ENCODE peak calls at places on chromosome 19, in eight cellular contexts. D is left ventricle myocardium inferior, S is esophagus squamous epithelium, H is cardiac muscle cell, Y is tibial nerve, R is IMR-90, G is right lobe of liver, U is PC-3. X is an unnamed sample. For H3K4me1, the result is how much of the 10 kb centered on the place peaks cover.

GRCh38 chr19:19217110-19217509 is 5.4 kb downstream of the NCAN start:
- DNase-seq in D (no peak), S (no peak), H (no peak), Y (no peak), R (peak), G (no peak), U (peak), X (peak)

GRCh38 chr19:38384209-38385027 is 3.4 kb downstream of the GGN start:
- DNase-seq in D (no peak), S (no peak), H (peak), Y (no peak), R (no peak), G (no peak), U (peak), X (peak)

GRCh38 chr19:36483653-36484052 is 5.7 kb downstream of the ZNF566 start:
- DNase-seq in D (no peak), S (no peak), H (no peak), Y (no peak), R (no peak), G (no peak), U (no peak), X (no peak)

GRCh38 chr19:49890349-49891311 is 6.1 kb downstream of the IL4I1 start:
- DNase-seq in D (no peak), S (no peak), H (peak), Y (no peak), R (no peak), G (peak), U (no peak), X (no peak)

GRCh38 chr19:4081441-4082129 is 14.9 kb upstream of the ZBTB7A start:
- DNase-seq in D (no peak), S (no peak), H (no peak), Y (no peak), R (no peak), G (no peak), U (peak), X (peak)

GRCh38 chr19:12913871-12914690 is 5.0 kb downstream of the SYCE2 start:
- DNase-seq in D (no peak), S (no peak), H (no peak), Y (no peak), R (no peak), G (no peak), U (no peak), X (peak)

GRCh38 chr19:33214621-33215020 is 11.0 kb downstream of the SLC7A10 start:
- DNase-seq in D (no peak), S (no peak), H (peak), Y (no peak), R (peak), G (no peak), U (peak), X (peak)

GRCh38 chr19:47398707-47399106 is 20.6 kb downstream of the MEIS3 start:
- DNase-seq in D (no peak), S (no peak), H (no peak), Y (no peak), R (no peak), G (no peak), U (no peak), X (no peak)

GRCh38 chr19:6610934-6611370 is 20.0 kb upstream of the CD70 start:
- DNase-seq in D (no peak), S (no peak), H (no peak), Y (no peak), R (peak), G (no peak), U (peak), X (peak)

GRCh38 chr19:39672473-39672872 is 16.8 kb downstream of the LGALS16 start:
- DNase-seq in D (no peak), S (no peak), H (no peak), Y (no peak), R (no peak), G (no peak), U (no peak), X (no peak)

GRCh38 chr19:57473646-57474045 is 3.7 kb downstream of the ZNF772 start:
- DNase-seq in D (no peak), S (no peak), H (no peak), Y (no peak), R (no peak), G (no peak), U (no peak), X (no peak)

GRCh38 chr19:18719541-18719940 is 36.1 kb downstream of the CRTC1 start:
- DNase-seq in D (no peak), S (no peak), H (peak), Y (no peak), R (no peak), G (no peak), U (no peak), X (peak)

GRCh38 chr19:43682824-43683661 is 13.1 kb upstream of the PLAUR start:
- DNase-seq in D (no peak), S (no peak), H (no peak), Y (no peak), R (no peak), G (no peak), U (no peak), X (no peak)

GRCh38 chr19:17794731-17795494 is at the start of gene B3GNT3:
- DNase-seq in D (peak), S (no peak), H (peak), Y (no peak), R (no peak), G (no peak), U (peak), X (peak)

GRCh38 chr19:38727306-38727867 is 16.9 kb downstream of the CAPN12 start:
- DNase-seq in D (peak), S (no peak), H (no peak), Y (no peak), R (no peak), G (no peak), U (no peak), X (peak)

GRCh38 chr19:6528544-6529121 is 2.2 kb upstream of the TNFSF9 start:
- DNase-seq in D (peak), S (no peak), H (peak), Y (no peak), R (no peak), G (no peak), U (no peak), X (peak)

GRCh38 chr19:4705413-4706131 is 18.1 kb downstream of the DPP9 start:
- DNase-seq in D (peak), S (no peak), H (no peak), Y (no peak), R (no peak), G (peak), U (no peak), X (peak)

GRCh38 chr19:12494260-12494860 is 9.7 kb upstream of the ZNF709 start:
- DNase-seq in D (no peak), S (no peak), H (no peak), Y (no peak), R (no peak), G (no peak), U (no peak), X (no peak)

GRCh38 chr19:57613941-57614743 is at the start of gene ZNF134:
- DNase-seq in D (peak), S (peak), H (peak), Y (peak), R (peak), G (peak), U (peak), X (peak)

GRCh38 chr19:56765107-56765506 is 75.4 kb downstream of the PEG3 start:
- DNase-seq in D (peak), S (no peak), H (no peak), Y (no peak), R (no peak), G (peak), U (no peak), X (no peak)

GRCh38 chr19:6246174-6247006 is 33.4 kb downstream of the MLLT1 start:
- DNase-seq in D (no peak), S (no peak), H (no peak), Y (no peak), R (no peak), G (no peak), U (no peak), X (no peak)

GRCh38 chr19:32104465-32105235 is 240.8 kb upstream of the ZNF507 start:
- DNase-seq in D (no peak), S (no peak), H (peak), Y (no peak), R (no peak), G (no peak), U (peak), X (no peak)

GRCh38 chr19:8145969-8146368 is 3.4 kb downstream of the FBN3 start:
- DNase-seq in D (no peak), S (no peak), H (no peak), Y (no peak), R (no peak), G (no peak), U (peak), X (peak)
- TF ChIP-seq CTCF in D (no peak), S (no peak), H (no peak), Y (no peak), R (no peak), G (no peak), U (peak), X (no peak)

GRCh38 chr19:15315101-15315500 is 17.2 kb downstream of the BRD4 start:
- DNase-seq in D (no peak), S (no peak), H (no peak), Y (no peak), R (no peak), G (no peak), U (peak), X (no peak)
- H3K4me1 ChIP-seq in D (half or more), S (half or more), H (under half), Y (half or more), R (under half), G (under half), U (under half), X (under half)

DNA sequence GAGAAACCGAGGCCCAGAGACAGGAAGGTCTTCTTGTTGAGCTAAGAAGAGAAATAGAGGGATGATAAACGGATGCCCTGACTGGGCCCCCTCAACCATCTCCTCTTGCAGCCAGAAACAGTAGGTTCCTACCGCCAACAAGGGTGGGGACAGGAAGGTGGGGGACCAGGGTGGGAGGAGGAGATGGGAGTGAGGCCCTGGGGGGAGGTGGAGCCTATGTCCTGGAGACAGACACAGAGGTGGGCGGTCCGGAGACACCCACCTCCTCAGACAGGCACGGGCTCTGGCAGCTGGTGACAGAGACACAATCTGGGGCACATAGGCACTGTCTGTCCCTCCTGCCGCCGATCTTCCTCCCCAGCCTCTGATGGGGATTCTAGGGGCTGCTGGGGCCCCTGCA is 16.9 kb downstream of the GADD45B start:
- DNase-seq in D (no peak), S (no peak), H (no peak), Y (no peak), R (no peak), G (no peak), U (no peak), X (peak)
- H3K4me3 ChIP-seq in D (no peak), S (no peak), H (no peak), Y (no peak), R (no peak), G (no peak), U (no peak), X (no peak)

DNA sequence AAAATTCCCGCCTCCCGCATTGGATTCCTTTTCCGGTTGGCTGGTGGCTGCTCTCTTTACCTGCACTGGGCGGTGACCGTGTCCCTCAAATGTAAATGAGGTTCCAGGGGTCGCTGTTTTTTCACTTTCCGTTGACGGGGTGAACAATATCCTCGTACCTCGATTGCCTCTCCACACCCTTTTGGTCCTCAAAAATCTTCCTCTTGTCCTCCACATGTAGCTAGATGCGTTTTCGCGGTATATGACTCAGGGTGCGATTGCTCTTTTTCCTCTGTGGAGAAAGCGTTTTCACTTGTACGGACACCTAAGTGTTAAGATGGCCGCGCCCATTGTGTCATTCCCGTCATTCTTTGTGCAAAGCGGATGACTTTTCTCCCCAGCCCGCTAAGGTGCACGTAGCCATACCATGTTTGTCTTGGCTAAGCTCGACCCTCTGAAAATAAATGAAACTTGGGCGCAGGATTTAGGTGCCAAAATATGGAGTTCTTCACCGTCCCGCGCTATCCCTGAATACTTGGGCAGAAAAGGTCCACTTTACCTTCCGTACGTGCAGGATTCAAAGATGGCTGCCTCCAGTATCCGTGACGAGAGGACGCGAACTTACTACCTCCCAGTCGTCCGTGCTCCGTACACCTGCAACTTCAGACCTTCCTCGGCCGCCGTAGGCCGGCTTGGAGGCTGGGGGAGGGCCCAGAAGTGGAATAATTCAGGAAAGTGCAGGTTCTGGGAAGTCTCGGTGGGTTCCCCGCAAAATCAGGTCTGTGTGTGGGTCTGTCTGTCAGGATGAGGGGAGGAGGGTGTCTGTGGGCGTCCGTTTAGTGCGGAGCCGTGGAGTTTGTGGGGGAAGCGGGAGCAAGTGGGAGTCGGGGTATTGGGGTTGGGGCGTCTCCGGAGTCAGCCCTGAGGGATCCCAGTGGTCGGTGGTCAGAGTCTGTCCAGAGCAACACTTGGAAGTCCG is at the start of gene ZNF613:
- DNase-seq in D (peak), S (peak), H (peak), Y (peak), R (peak), G (peak), U (peak), X (peak)
- TF ChIP-seq CTCF in D (peak), S (no peak), H (peak), Y (no peak), R (peak), G (peak), U (peak), X (peak)